ENCODE peak calls at places on chromosomes 13 and 19, in six cellular contexts. P is mesendoderm, U is PC-3, J is HCT116, K is neuronal stem cell, L is fibroblast of lung. W is an unnamed sample. For H3K27me3, the result is how much of the 10 kb centered on the place peaks cover.

GRCh38 chr13:27619711-27620376 is 485 bp downstream of the LNX2 start:
- DNase-seq in P (peak), U (peak), J (no peak), K (no peak), L (peak), W (no peak)

GRCh38 chr13:32443111-32443510 is 15.2 kb upstream of the N4BP2L1 start:
- DNase-seq in P (peak), U (peak), J (peak), K (no peak), L (peak), W (peak)

GRCh38 chr19:6752257-6753177 is 13.0 kb downstream of the TRIP10 start:
- DNase-seq in P (peak), U (no peak), J (no peak), K (no peak), L (no peak), W (no peak)

GRCh38 chr19:6219592-6220290 is 60.0 kb downstream of the MLLT1 start:
- DNase-seq in P (no peak), U (no peak), J (no peak), K (no peak), L (no peak), W (no peak)

GRCh38 chr13:107275945-107276614 is 708.1 kb upstream of the ARGLU1 start:
- DNase-seq in P (no peak), U (no peak), J (no peak), K (no peak), L (no peak), W (no peak)

GRCh38 chr19:29666634-29667389 is 1.6 kb downstream of the PLEKHF1 start:
- DNase-seq in P (peak), U (no peak), J (no peak), K (peak), L (peak), W (peak)

GRCh38 chr13:53201454-53202225 is 173.0 kb downstream of the OLFM4 start:
- DNase-seq in P (peak), U (no peak), J (no peak), K (peak), L (no peak), W (no peak)

GRCh38 chr13:27065582-27065981 is 106.0 kb downstream of the USP12 start:
- DNase-seq in P (no peak), U (no peak), J (no peak), K (no peak), L (no peak), W (no peak)

GRCh38 chr19:33797821-33798633 is 1.4 kb downstream of the KCTD15 start:
- DNase-seq in P (peak), U (no peak), J (no peak), K (peak), L (peak), W (peak)

GRCh38 chr13:44237276-44237767 is 136.3 kb upstream of the SERP2 start:
- DNase-seq in P (no peak), U (peak), J (no peak), K (no peak), L (peak), W (peak)

GRCh38 chr13:100088282-100088647 is 628 bp upstream of the PCCA start:
- DNase-seq in P (no peak), U (no peak), J (no peak), K (no peak), L (no peak), W (no peak)

GRCh38 chr19:18743281-18743825 is 47.8 kb downstream of the COMP start:
- DNase-seq in P (no peak), U (no peak), J (no peak), K (no peak), L (peak), W (no peak)

GRCh38 chr19:6161271-6161850 is 25.9 kb downstream of the ACSBG2 start:
- DNase-seq in P (peak), U (peak), J (peak), K (no peak), L (no peak), W (no peak)

GRCh38 chr19:54429545-54430227 is 14.4 kb downstream of the TTYH1 start:
- DNase-seq in P (no peak), U (no peak), J (no peak), K (no peak), L (no peak), W (no peak)

GRCh38 chr19:54430306-54431254 is 15.3 kb downstream of the TTYH1 start:
- DNase-seq in P (peak), U (peak), J (peak), K (no peak), L (peak), W (peak)

GRCh38 chr19:54429176-54429495 is 13.9 kb downstream of the TTYH1 start:
- DNase-seq in P (no peak), U (no peak), J (no peak), K (no peak), L (no peak), W (no peak)

GRCh38 chr19:54432144-54432738 is 16.8 kb upstream of the LENG8 start:
- DNase-seq in P (no peak), U (peak), J (peak), K (no peak), L (no peak), W (no peak)

GRCh38 chr19:54431255-54431838 is 16.1 kb downstream of the TTYH1 start:
- DNase-seq in P (no peak), U (peak), J (peak), K (no peak), L (no peak), W (no peak)
- H3K27me3 ChIP-seq in P (under half), U (under half), J (under half), K (under half), L (under half), W (under half)

DNA sequence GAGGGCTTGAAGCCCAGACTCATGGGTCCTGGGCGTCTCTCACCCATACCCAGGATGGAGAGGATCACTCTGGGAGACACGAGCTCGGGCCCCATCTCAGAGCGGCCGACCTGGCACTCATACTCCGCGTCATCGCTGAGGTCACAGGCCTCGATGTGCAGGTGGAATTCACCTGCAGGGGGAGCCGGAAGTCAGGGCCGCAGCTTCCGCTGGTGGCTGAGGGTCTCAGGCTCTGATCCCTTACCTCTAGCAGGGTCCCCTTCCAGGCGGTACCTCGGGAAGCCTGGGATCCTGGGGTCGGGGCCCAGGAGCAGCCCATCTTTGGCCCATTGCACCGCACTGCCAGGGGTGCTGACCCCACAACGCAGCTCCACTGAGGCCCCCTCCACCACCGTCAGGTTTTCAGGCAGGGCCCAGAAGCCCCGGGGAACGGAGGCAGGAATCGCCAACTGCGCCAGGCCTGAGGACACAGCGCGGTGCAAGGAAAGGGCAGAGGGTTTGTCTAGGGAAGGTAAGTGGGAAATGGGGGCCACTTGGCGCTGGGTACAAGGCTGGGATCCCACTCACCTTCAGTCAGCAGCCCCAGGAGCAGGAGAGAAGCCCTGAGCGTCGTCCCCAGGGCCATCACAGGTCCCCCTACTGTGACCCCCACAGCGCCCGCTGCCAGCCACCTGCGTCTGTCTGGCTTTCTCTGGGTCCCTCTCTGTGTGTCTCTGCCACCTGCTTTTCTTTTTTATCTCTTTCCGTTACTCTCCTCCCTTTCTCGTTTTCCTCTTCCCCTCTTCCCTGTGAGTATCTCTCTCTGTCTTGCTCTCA is 883 bp downstream of the NPHS1 start:
- DNase-seq in P (peak), U (no peak), J (no peak), K (no peak), L (no peak), W (no peak)
- H3K9ac ChIP-seq in P (no peak), U (no peak), J (no peak), K (no peak), L (no peak), W (no peak)

DNA sequence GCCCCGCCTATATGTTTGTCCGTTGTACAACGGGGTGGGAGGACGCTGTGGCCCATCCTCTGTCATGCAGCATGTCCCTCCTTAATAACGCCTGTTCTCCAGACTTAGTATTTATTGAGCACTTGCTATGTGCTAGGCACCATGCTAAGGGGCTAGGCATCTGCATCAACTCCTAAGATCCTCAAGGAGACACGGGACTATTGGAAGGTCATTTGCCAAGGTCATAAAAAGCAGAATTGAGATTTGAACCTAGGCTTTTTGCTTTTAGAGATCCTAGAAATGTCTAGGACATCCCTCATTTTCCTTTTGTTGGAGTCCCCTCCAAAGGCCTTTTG is 1.8 kb upstream of the MAST1 start:
- DNase-seq in P (no peak), U (no peak), J (no peak), K (no peak), L (no peak), W (no peak)
- H3K4me3 ChIP-seq in P (no peak), U (no peak), J (peak), K (no peak), L (no peak), W (no peak)

GRCh38 chr19:38360839-38361631 is 13.3 kb upstream of the PSMD8 start:
- DNase-seq in P (no peak), U (no peak), J (no peak), K (no peak), L (no peak), W (no peak)
- H3K27me3 ChIP-seq in P (under half), U (under half), J (under half), K (under half), L (under half), W (under half)

W was measured in adipocyte.